ENCODE peak calls at places on chromosomes 5 and 9, in five cellular contexts. Z is CD8-positive, alpha-beta memory T cell; Q is neuronal stem cell; H is CD8-positive, alpha-beta T cell; V is fibroblast of lung. D is an unnamed sample. For H3K4me1, the result is how much of the 10 kb centered on the place peaks cover.

GRCh38 chr9:89498845-89499480 is 1.1 kb upstream of the SEMA4D start:
- DNase-seq in H (no peak), Z (peak), Q (no peak), V (no peak), D (peak)

GRCh38 chr5:73312146-73312871 is 136.3 kb downstream of the FOXD1 start:
- DNase-seq in V (peak), Q (no peak), H (no peak), Z (no peak), D (peak)

GRCh38 chr9:82091610-82092009 is 103.0 kb downstream of the SPATA31D1 start:
- DNase-seq in H (no peak), Z (no peak), V (no peak), Q (no peak), D (no peak)

GRCh38 chr9:134127616-134128015 is 8.3 kb upstream of the WDR5 start:
- DNase-seq in V (no peak), H (no peak), Q (no peak), Z (no peak), D (no peak)

GRCh38 chr5:417765-418559 is 25.0 kb upstream of the EXOC3 start:
- DNase-seq in H (no peak), Z (no peak), Q (no peak), V (no peak), D (no peak)

GRCh38 chr9:90249094-90249493 is 393.5 kb downstream of the DIRAS2 start:
- DNase-seq in H (no peak), Z (no peak), V (no peak), Q (no peak), D (no peak)

GRCh38 chr9:134193912-134194535 is 29.7 kb upstream of the RNU6ATAC start:
- DNase-seq in V (no peak), Q (no peak), H (no peak), Z (no peak), D (peak)

GRCh38 chr5:133610489-133611356 is 1.6 kb downstream of the FSTL4 start:
- DNase-seq in Q (peak), Z (no peak), H (no peak), V (peak), D (peak)

GRCh38 chr5:138241688-138242547 is 28.8 kb upstream of the CDC23 start:
- DNase-seq in H (no peak), Q (peak), V (peak), Z (no peak), D (peak)

GRCh38 chr9:134399435-134400056 is 73.3 kb downstream of the RXRA start:
- DNase-seq in H (no peak), V (no peak), Z (no peak), Q (no peak), D (no peak)

GRCh38 chr5:43140286-43140685 is 19.6 kb downstream of the ZNF131 start:
- DNase-seq in H (no peak), V (peak), Z (no peak), Q (no peak), D (no peak)

GRCh38 chr9:108665856-108666784 is 189.7 kb downstream of the ACTL7B start:
- DNase-seq in H (no peak), V (no peak), Q (no peak), Z (no peak), D (no peak)

GRCh38 chr5:93359296-93359957 is 221.6 kb downstream of the NR2F1-AS1 start:
- DNase-seq in H (no peak), Z (no peak), Q (no peak), V (peak), D (no peak)

GRCh38 chr5:123545506-123545905 is 33.5 kb downstream of the CSNK1G3 start:
- DNase-seq in Q (no peak), H (no peak), Z (no peak), V (peak), D (no peak)

GRCh38 chr5:114467729-114468128 is 105.9 kb downstream of the KCNN2 start:
- DNase-seq in Z (no peak), H (no peak), Q (no peak), V (no peak), D (no peak)

GRCh38 chr5:81866994-81867393 is 104.8 kb upstream of the ATG10 start:
- DNase-seq in Z (no peak), H (no peak), V (no peak), Q (no peak), D (no peak)

GRCh38 chr9:36448017-36448416 is 47.9 kb upstream of the RNF38 start:
- DNase-seq in V (no peak), H (no peak), Q (no peak), Z (no peak), D (no peak)

GRCh38 chr5:104774372-104774771 is 1211.8 kb upstream of the NUDT12 start:
- DNase-seq in Z (no peak), Q (no peak), V (no peak), H (no peak), D (peak)

GRCh38 chr9:136543830-136544548 is 1.9 kb downstream of the NOTCH1 start:
- DNase-seq in V (no peak), H (no peak), Q (no peak), Z (no peak), D (no peak)

GRCh38 chr9:97487107-97487506 is 14.4 kb upstream of the TMOD1 start:
- DNase-seq in H (no peak), Z (no peak), Q (no peak), V (peak), D (no peak)

GRCh38 chr5:154046486-154046885 is 7.7 kb downstream of the MFAP3 start:
- DNase-seq in H (no peak), V (no peak), Z (no peak), Q (no peak), D (no peak)

GRCh38 chr9:37302277-37302676 is 120.2 kb upstream of the GRHPR start:
- DNase-seq in Q (no peak), Z (no peak), H (no peak), V (no peak), D (no peak)

GRCh38 chr5:31362931-31363568 is 168.8 kb downstream of the DROSHA start:
- DNase-seq in V (peak), Z (no peak), Q (no peak), H (no peak), D (no peak)

GRCh38 chr5:139747583-139748504 is 47.8 kb upstream of the PSD2 start:
- DNase-seq in V (peak), H (no peak), Q (no peak), Z (peak), D (peak)

GRCh38 chr9:84062538-84062937 is 81.9 kb downstream of the RMI1 start:
- DNase-seq in V (no peak), H (no peak), Q (no peak), Z (no peak), D (no peak)

GRCh38 chr5:71460693-71461092 is 5.2 kb downstream of the BDP1 start:
- DNase-seq in Z (no peak), V (no peak), H (no peak), Q (no peak), D (no peak)

GRCh38 chr5:71454913-71455312 is 538 bp upstream of the BDP1 start:
- DNase-seq in V (no peak), H (no peak), Z (no peak), Q (no peak), D (no peak)

GRCh38 chr5:71456362-71456743 is 902 bp downstream of the BDP1 start:
- DNase-seq in H (no peak), Q (no peak), V (no peak), Z (no peak), D (no peak)

GRCh38 chr5:71455427-71456361 is at the start of gene BDP1:
- DNase-seq in Q (peak), H (peak), V (peak), Z (peak), D (peak)

DNA sequence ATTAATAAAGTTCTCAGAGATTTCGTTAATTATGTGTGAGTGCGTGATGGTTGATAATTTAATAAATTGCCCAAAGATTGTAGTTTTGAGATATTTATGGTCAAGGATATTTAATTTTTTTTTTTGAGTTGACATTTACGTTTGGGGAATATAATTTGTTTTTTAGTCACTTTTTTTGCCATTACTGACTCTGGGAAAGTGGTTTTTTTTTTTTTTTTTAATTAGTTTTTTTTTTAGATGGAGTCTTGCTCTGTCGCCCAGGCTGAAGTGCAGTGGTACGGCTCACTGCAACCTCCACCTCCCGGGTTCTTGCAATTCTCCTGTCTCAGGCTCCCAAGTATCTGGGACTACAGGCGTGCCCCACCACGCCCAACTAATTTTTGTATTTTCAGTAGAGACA is 1.7 kb downstream of the BDP1 start:
- DNase-seq in Z (no peak), Q (no peak), V (no peak), H (no peak), D (no peak)
- H3K4me3 ChIP-seq in Z (peak), Q (peak), V (peak), H (peak), D (no peak)

GRCh38 chr5:52674815-52675545 is 112.7 kb upstream of the ITGA1 start:
- DNase-seq in Q (no peak), H (no peak), V (peak), Z (no peak), D (no peak)
- H3K27ac ChIP-seq in Q (no peak), H (no peak), V (peak), Z (no peak), D (no peak)

GRCh38 chr9:126377521-126377920 is 50.9 kb downstream of the MVB12B start:
- DNase-seq in Z (no peak), Q (no peak), V (no peak), H (no peak), D (no peak)
- H3K4me1 ChIP-seq in Z (under half), Q (half or more), V (under half), H (under half), D (under half)

GRCh38 chr9:21752003-21752402 is 50.4 kb upstream of the MTAP start:
- DNase-seq in Z (no peak), H (no peak), Q (peak), V (no peak), D (no peak)
- H3K4me3 ChIP-seq in Z (no peak), H (no peak), Q (no peak), V (no peak), D (no peak)

GRCh38 chr9:76586555-76587314 is 127.8 kb downstream of the GCNT1 start:
- DNase-seq in Q (no peak), H (no peak), Z (no peak), V (no peak), D (no peak)

GRCh38 chr9:76583256-76583655 is 124.3 kb downstream of the GCNT1 start:
- DNase-seq in Z (no peak), Q (no peak), V (no peak), H (no peak), D (no peak)

GRCh38 chr9:76588320-76588719 is 129.3 kb downstream of the GCNT1 start:
- DNase-seq in H (no peak), Z (no peak), V (no peak), Q (no peak), D (no peak)

GRCh38 chr9:76581752-76582151 is 122.8 kb downstream of the GCNT1 start:
- DNase-seq in Q (no peak), H (no peak), Z (no peak), V (no peak), D (no peak)

GRCh38 chr9:76585487-76586459 is 126.8 kb downstream of the GCNT1 start:
- DNase-seq in H (no peak), V (no peak), Z (no peak), Q (no peak), D (no peak)
- H3K27ac ChIP-seq in H (no peak), V (no peak), Z (no peak), Q (no peak), D (no peak)

GRCh38 chr5:38536968-38537367 is 19.5 kb downstream of the LIFR start:
- DNase-seq in V (no peak), H (no peak), Q (no peak), Z (no peak), D (no peak)

GRCh38 chr5:38538161-38538560 is 18.3 kb downstream of the LIFR start:
- DNase-seq in V (no peak), Z (no peak), H (no peak), Q (no peak), D (no peak)

GRCh38 chr5:38535845-38536244 is 20.6 kb downstream of the LIFR start:
- DNase-seq in Q (no peak), Z (no peak), V (no peak), H (no peak), D (no peak)

GRCh38 chr5:38535281-38535750 is 21.1 kb downstream of the LIFR start:
- DNase-seq in H (no peak), Z (no peak), Q (no peak), V (no peak), D (no peak)

GRCh38 chr5:38537502-38537901 is 18.9 kb downstream of the LIFR start:
- DNase-seq in V (no peak), H (no peak), Z (no peak), Q (no peak), D (no peak)
- H3K4me1 ChIP-seq in V (under half), H (under half), Z (under half), Q (under half), D (under half)

GRCh38 chr5:76547242-76547890 is 75.8 kb downstream of the F2RL2 start:
- DNase-seq in Q (no peak), Z (peak), H (peak), V (no peak), D (no peak)

GRCh38 chr5:76548525-76549229 is 74.5 kb downstream of the F2RL2 start:
- DNase-seq in Q (no peak), Z (no peak), H (no peak), V (no peak), D (no peak)

GRCh38 chr5:76547891-76548524 is 75.2 kb downstream of the F2RL2 start:
- DNase-seq in H (no peak), Q (no peak), Z (no peak), V (no peak), D (no peak)

GRCh38 chr5:76545184-76545583 is 78.0 kb downstream of the F2RL2 start:
- DNase-seq in Z (no peak), V (no peak), Q (no peak), H (no peak), D (no peak)

GRCh38 chr5:76546497-76547102 is 76.6 kb downstream of the F2RL2 start:
- DNase-seq in Z (no peak), H (no peak), Q (no peak), V (no peak), D (no peak)
- H3K4me3 ChIP-seq in Z (peak), H (peak), Q (no peak), V (no peak), D (no peak)

DNA sequence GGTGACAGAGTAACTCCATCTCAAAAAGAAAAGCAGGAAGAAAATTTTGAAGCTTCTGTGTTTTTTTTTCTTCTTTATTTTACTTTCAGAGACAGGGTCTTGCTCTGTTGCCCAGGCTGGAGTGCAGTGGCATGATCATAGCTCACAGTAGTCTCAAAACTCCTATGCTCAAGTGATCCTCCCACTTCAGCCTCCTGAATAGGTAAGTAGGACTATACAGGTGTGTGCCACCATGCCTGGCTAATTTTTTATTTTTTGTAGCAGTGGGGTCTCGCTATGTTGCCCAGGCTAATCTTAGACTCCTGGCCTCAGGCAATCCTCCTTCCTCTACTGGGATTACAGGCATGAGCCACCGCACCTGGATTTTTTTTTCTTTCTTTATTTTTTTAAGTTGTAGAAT is 10.1 kb upstream of the C5orf24 start:
- DNase-seq in Q (no peak), V (no peak), H (no peak), Z (no peak), D (no peak)
- H3K27ac ChIP-seq in Q (no peak), V (no peak), H (no peak), Z (no peak), D (no peak)

DNA sequence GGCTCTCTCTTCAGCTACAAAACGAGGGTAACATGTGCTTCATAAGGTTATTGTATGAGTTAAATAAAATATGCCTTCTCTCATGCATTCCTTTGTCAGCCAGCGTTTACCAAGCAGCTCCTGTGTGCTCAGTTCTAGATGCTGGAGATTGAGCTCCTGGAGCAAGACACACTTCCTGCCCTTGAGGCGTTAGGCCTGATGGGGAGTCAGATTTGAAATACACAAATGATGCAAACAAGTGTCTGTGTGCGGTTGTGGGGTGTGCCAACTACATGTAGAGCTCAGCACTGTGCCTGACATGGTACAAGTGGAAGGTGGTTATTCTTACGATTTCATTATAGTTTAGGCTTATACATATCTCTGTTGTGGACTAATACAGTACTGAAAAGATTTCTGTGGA is 39.6 kb upstream of the ANGPTL2 start:
- DNase-seq in V (no peak), Q (no peak), Z (no peak), H (no peak), D (no peak)
- H3K4me1 ChIP-seq in V (under half), Q (under half), Z (under half), H (under half), D (under half)

D was measured in aorta.